ENCODE peak calls at places on chromosome 22, in six cellular contexts. Q, D, Y, X, U and I are unnamed samples.

GRCh38 chr22:48054596-48054995 is 1292.1 kb downstream of the TBC1D22A start:
- DNase-seq in U (no peak), Q (no peak), X (no peak), D (no peak), Y (no peak), I (no peak)

GRCh38 chr22:39242809-39243442 is 1.9 kb downstream of the PDGFB start:
- DNase-seq in Q (no peak), Y (peak; percentile 54), U (no peak), D (peak; percentile 30), X (no peak), I (no peak)

GRCh38 chr22:16949561-16949960 is 58.5 kb downstream of the GAB4 start:
- DNase-seq in Y (no peak), D (no peak), Q (no peak), X (no peak), U (no peak), I (peak; percentile 45)

GRCh38 chr22:35930933-35931332 is 97.7 kb downstream of the RBFOX2 start:
- DNase-seq in Y (no peak), X (no peak), Q (no peak), U (no peak), D (no peak), I (peak; percentile 76)

GRCh38 chr22:19527861-19528417 is 3.7 kb upstream of the CLDN5 start:
- DNase-seq in D (no peak), X (no peak), U (no peak), Y (no peak), Q (no peak), I (no peak)

GRCh38 chr22:45429424-45429823 is 15.9 kb downstream of the RIBC2 start:
- DNase-seq in Y (no peak), U (no peak), Q (no peak), X (no peak), D (no peak), I (no peak)

GRCh38 chr22:19448076-19448607 is 631 bp upstream of the C22orf39 start:
- DNase-seq in Y (no peak), X (no peak), D (no peak), U (no peak), Q (no peak), I (peak; percentile 80)

GRCh38 chr22:23984430-23984829 is 4.5 kb downstream of the GSTT2 start:
- DNase-seq in Y (no peak), U (no peak), D (no peak), Q (no peak), X (peak; percentile 53), I (peak; percentile 19)

GRCh38 chr22:49657275-49657973 is 170.2 kb downstream of the BRD1 start:
- DNase-seq in Q (no peak), Y (no peak), U (peak; percentile 37), X (peak; percentile 42), D (peak; percentile 56), I (no peak)

GRCh38 chr22:42879371-42880021 is 22.4 kb upstream of the ARFGAP3 start:
- DNase-seq in Y (no peak), Q (no peak), D (no peak), U (no peak), X (no peak), I (no peak)

GRCh38 chr22:20230777-20231420 is 37.2 kb downstream of the RTN4R start:
- DNase-seq in Y (no peak), U (no peak), D (no peak), X (no peak), Q (no peak), I (no peak)

GRCh38 chr22:48943567-48944432 is 883.9 kb downstream of the BRD1 start:
- DNase-seq in Q (no peak), Y (peak; percentile 39), X (no peak), D (no peak), U (no peak), I (no peak)

GRCh38 chr22:32389685-32390084 is 22.4 kb downstream of the RTCB start:
- DNase-seq in Y (no peak), U (no peak), D (no peak), Q (no peak), X (no peak), I (no peak)

GRCh38 chr22:19478466-19479357 is at the start of gene UFD1:
- DNase-seq in Q (peak; percentile 74), U (peak; percentile 54), Y (peak; percentile 62), D (peak; percentile 58), X (peak; percentile 61), I (peak; percentile 80)

GRCh38 chr22:36991220-36991619 is 28.0 kb downstream of the TST start:
- DNase-seq in U (no peak), Y (no peak), X (no peak), Q (no peak), D (no peak), I (no peak)

GRCh38 chr22:38973289-38974169 is 8.6 kb upstream of the APOBEC3B start:
- DNase-seq in U (peak; percentile 33), Y (peak; percentile 47), D (peak; percentile 40), Q (no peak), X (no peak), I (no peak)